ENCODE peak calls at places on chromosomes 2 and 18, in ten cellular contexts. J, N, F, B, Q, E, M, A, I and P are unnamed samples.

GRCh38 chr2:235533616-235534385 is 40.0 kb downstream of the AGAP1 start:
- DNase-seq in N (no peak), I (no peak), F (no peak), E (no peak), B (no peak), M (no peak), J (no peak), Q (no peak), A (no peak), P (no peak)

GRCh38 chr2:84487298-84487996 is 28.4 kb upstream of the SUCLG1 start:
- DNase-seq in I (no peak), M (no peak), B (no peak), J (peak), A (no peak), E (no peak), N (no peak), Q (no peak), F (no peak), P (no peak)

GRCh38 chr2:72527424-72527823 is 298.4 kb downstream of the EXOC6B start:
- DNase-seq in E (no peak), A (no peak), M (no peak), N (no peak), B (no peak), F (no peak), I (no peak), Q (no peak), J (peak), P (no peak)

GRCh38 chr2:61750624-61751023 is 103.2 kb downstream of the FAM161A start:
- DNase-seq in I (no peak), Q (no peak), B (no peak), F (no peak), M (no peak), E (no peak), N (peak), A (no peak), J (peak), P (no peak)

GRCh38 chr2:29765711-29766110 is 155.7 kb downstream of the ALK start:
- DNase-seq in M (no peak), J (no peak), Q (no peak), B (no peak), F (no peak), I (no peak), N (peak), A (no peak), E (no peak), P (no peak)

GRCh38 chr2:144137705-144138428 is 382.1 kb downstream of the ZEB2 start:
- DNase-seq in I (no peak), N (peak), B (no peak), A (no peak), J (no peak), F (no peak), Q (no peak), M (no peak), E (no peak), P (no peak)

GRCh38 chr2:149799296-149799695 is 211.7 kb upstream of the MMADHC start:
- DNase-seq in E (no peak), B (no peak), Q (no peak), F (no peak), I (no peak), A (no peak), N (peak), J (peak), M (no peak), P (no peak)

GRCh38 chr2:151071382-151071781 is 190.3 kb downstream of the RBM43 start:
- DNase-seq in F (no peak), M (no peak), A (peak), I (peak), E (no peak), J (peak), Q (no peak), B (no peak), N (peak), P (peak)

GRCh38 chr18:71304856-71305255 is 1016.0 kb downstream of the SOCS6 start:
- DNase-seq in E (no peak), M (no peak), A (no peak), F (no peak), B (no peak), I (no peak), Q (no peak), N (no peak), J (no peak), P (peak)

GRCh38 chr2:240702640-240703011 is 11.0 kb downstream of the AQP12A start:
- DNase-seq in F (no peak), N (no peak), Q (no peak), A (no peak), E (no peak), I (no peak), M (no peak), B (no peak), J (no peak), P (no peak)

GRCh38 chr2:1591978-1592907 is 152.1 kb downstream of the PXDN start:
- DNase-seq in J (peak), Q (no peak), M (no peak), B (peak), N (peak), A (peak), I (peak), E (no peak), F (no peak), P (peak)

GRCh38 chr2:170177950-170178781 is at the start of gene MYO3B:
- DNase-seq in N (peak), B (no peak), A (no peak), F (no peak), I (no peak), M (no peak), J (no peak), E (no peak), Q (no peak), P (no peak)